ENCODE peak calls at places on chromosome 9, in four cellular contexts. C, J, I and K are unnamed samples.

GRCh38 chr9:106286249-106286648 is 576.7 kb upstream of the ZNF462 start:
- DNase-seq in I (no peak), J (peak; percentile 0), C (no peak), K (no peak)

GRCh38 chr9:75993434-75993833 is 103.0 kb downstream of the PCSK5 start:
- DNase-seq in C (no peak), I (peak; percentile 26), J (no peak), K (no peak)

GRCh38 chr9:129170229-129170628 is 7.8 kb downstream of the IER5L start:
- DNase-seq in C (no peak), I (peak; percentile 48), J (no peak), K (no peak)

GRCh38 chr9:70519912-70520724 is 105.7 kb upstream of the KLF9 start:
- DNase-seq in I (no peak), C (no peak), J (no peak), K (no peak)

GRCh38 chr9:79652598-79652997 is 80.8 kb downstream of the TLE4 start:
- DNase-seq in J (no peak), I (no peak), C (no peak), K (no peak)

GRCh38 chr9:126617003-126617739 is 3.4 kb downstream of the LMX1B start:
- DNase-seq in I (no peak), C (no peak), J (no peak), K (no peak)

GRCh38 chr9:24257726-24258125 is 288.0 kb downstream of the IZUMO3 start:
- DNase-seq in I (no peak), J (no peak), C (no peak), K (no peak)

GRCh38 chr9:76528056-76528455 is 69.1 kb downstream of the GCNT1 start:
- DNase-seq in J (no peak), C (no peak), I (no peak), K (no peak)

GRCh38 chr9:2126331-2126789 is 111.2 kb downstream of the SMARCA2 start:
- DNase-seq in J (no peak), C (no peak), I (no peak), K (peak; percentile 78)

GRCh38 chr9:13873212-13873611 is 440.7 kb downstream of the NFIB start:
- DNase-seq in C (no peak), I (no peak), J (no peak), K (no peak)

GRCh38 chr9:77507212-77507961 is 140.7 kb downstream of the GNA14 start:
- DNase-seq in I (no peak), C (no peak), J (no peak), K (no peak)

GRCh38 chr9:109568568-109569210 is 70.6 kb upstream of the PTPN3 start:
- DNase-seq in I (no peak), C (no peak), J (no peak), K (no peak)

GRCh38 chr9:97510797-97511761 is 9.6 kb downstream of the TMOD1 start:
- DNase-seq in C (no peak), J (no peak), I (no peak), K (peak; percentile 25)

GRCh38 chr9:3040761-3041160 is 196.9 kb upstream of the PUM3 start:
- DNase-seq in C (no peak), J (no peak), I (no peak), K (no peak)

GRCh38 chr9:87678650-87679355 is 47.1 kb upstream of the CTSL start:
- DNase-seq in I (peak; percentile 55), C (peak; percentile 18), J (peak; percentile 75), K (peak; percentile 65)

GRCh38 chr9:114860187-114860586 is 54.3 kb upstream of the TNFSF15 start:
- DNase-seq in C (no peak), I (no peak), J (no peak), K (no peak)

GRCh38 chr9:93107151-93107824 is 11.3 kb downstream of the CARD19 start:
- DNase-seq in J (no peak), C (no peak), I (no peak), K (peak; percentile 57)
- H3K4me1 ChIP-seq in J (peaks cover 12% of the 10 kb centered on the region), C (peaks cover 58% of the 10 kb centered on the region), I (peaks cover 18% of the 10 kb centered on the region), K (peaks cover 8% of the 10 kb centered on the region)

DNA sequence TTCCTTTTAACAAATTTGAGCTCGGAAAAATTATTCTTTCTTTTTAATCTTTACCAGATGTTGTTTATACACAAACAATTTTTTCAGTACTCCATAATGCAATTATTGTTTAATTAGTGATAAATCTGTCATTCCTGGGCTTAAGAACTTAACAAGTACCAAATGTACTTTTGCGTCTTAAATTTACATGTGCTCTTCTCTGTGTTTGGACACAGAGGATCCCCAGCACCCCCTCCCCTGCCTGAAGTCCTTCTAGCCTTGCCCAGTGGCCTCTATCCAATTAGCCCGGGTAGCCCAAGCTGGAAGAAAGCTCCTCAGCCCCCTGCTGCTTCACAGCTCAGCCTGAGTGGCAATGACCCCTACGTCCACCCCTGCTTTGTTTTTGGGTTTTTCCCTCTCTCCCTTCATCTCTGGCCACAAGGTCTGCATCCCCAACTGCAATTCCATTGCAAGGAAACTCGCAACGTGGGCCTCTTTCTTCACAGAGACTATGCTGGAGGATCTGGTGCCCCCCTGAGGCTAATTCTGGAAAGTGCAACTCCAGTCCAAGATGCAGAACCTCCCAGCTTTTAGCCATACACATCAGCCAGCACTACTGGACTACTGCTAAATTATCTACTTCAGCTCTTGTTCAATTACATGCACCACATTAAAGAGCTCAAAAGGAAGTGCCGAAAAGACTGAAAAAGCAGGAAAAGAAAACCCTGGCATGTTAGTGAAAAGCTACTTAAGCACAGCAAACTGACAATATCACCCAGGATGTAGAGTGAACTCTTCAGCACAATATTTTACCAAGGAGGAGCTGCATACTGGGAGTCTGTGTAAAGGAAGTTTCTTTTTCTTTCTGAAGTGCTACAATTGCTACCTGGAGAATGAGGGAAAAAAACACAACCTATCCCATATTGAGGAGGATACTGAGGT is 186.2 kb downstream of the FANCC start:
- DNase-seq in I (peak; percentile 21), C (peak; percentile 50), J (peak; percentile 72), K (no peak)
- H3K4me3 ChIP-seq in I (no peak overlapping the region), C (no peak overlapping the region), J (no peak overlapping the region), K (no peak overlapping the region)

GRCh38 chr9:117815315-117815714 is 111.1 kb downstream of the TLR4 start:
- DNase-seq in C (no peak), J (no peak), I (no peak), K (no peak)
- TF ChIP-seq CTCF in C (no peak), J (no peak), I (no peak), K (no peak)

GRCh38 chr9:72943844-72944462 is 8.9 kb downstream of the ALDH1A1 start:
- DNase-seq in J (no peak), I (no peak), C (no peak), K (no peak)
- H3K4me1 ChIP-seq in J (peaks cover 39% of the 10 kb centered on the region), I (no peaks in the 10 kb centered on the region), C (no peaks in the 10 kb centered on the region), K (no peaks in the 10 kb centered on the region)

DNA sequence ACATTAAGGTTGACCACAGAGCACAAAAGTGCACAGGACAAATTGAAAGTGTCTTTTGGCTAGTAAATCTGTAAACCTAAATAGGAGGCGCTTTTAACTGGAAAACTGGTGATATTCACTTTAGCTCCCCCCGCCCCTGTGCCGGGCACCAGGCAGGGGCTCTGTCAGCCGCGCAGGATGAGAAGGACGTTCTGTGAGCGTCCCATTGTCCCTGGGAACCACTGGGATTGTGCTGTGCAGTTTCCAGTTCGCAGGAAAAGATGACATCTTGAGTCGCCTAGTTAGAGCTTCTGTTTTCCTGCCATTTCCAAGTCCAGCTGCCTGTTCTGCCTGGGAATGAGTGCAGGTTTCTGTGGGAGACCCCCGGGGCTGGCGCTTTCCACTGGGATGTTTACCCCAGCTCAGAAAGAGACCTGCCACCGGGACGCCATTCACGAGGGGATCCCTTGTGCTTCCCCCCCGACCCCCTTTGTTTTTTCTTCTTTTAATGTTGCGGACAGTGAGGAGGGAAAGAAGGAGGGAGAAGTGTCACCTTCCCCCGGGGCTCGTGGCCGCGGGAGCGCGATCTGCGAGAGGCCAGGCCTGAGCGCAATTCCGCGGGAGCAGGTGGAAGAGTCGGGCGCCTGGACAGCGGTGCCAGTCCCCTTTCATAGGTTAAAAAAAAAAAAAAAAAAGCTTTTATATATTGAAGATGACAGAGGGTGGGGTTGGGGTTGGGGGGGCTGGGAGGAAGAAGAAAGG is 121.5 kb downstream of the RMI1 start:
- DNase-seq in C (no peak), I (no peak), J (no peak), K (no peak)
- H3K4me3 ChIP-seq in C (no peak overlapping the region), I (no peak overlapping the region), J (no peak overlapping the region), K (no peak overlapping the region)

DNA sequence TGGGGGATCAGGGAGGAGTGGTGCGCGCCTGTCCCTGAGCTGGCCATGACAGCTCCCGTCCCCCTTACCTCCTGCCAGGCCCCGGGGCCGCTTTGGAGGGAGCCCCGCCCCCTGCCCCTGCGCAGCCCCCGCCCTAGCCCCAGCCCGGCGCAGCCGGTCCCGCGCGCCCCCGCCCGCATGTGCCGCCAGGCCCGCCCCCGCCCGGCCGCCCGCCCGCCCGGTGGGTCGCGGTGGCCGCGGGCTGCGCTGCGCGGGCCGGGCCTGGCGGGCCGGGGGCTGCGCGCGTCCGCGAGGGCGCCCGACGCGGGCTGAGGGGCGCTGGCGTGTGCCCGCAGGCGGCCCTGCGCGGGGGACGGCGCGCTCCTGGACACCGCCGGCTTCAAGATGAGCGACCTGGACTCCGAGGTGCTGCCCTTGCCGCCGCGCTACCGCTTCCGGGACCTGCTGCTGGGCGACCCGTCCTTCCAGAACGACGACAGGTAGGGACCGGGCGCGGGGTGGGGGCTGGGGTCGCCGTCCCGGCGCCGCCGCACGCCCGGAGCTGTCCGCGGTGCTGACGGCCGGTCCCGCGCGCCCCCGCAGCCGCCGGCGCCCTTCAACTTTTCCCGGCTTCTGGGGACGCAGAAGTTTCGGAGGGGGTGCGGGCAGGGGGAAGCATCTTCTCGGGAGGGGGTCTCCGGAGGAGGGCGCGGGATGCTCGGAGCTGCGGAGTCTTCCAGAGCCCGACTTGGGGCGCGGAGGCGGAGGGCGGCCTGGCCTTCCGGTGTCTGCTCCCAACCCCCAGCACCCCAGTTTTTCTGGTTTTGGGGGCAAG is 12.5 kb downstream of the KCNT1 start:
- DNase-seq in C (no peak), I (no peak), J (no peak), K (no peak)
- TF ChIP-seq CTCF in C (no peak), I (no peak), J (no peak), K (no peak)

DNA sequence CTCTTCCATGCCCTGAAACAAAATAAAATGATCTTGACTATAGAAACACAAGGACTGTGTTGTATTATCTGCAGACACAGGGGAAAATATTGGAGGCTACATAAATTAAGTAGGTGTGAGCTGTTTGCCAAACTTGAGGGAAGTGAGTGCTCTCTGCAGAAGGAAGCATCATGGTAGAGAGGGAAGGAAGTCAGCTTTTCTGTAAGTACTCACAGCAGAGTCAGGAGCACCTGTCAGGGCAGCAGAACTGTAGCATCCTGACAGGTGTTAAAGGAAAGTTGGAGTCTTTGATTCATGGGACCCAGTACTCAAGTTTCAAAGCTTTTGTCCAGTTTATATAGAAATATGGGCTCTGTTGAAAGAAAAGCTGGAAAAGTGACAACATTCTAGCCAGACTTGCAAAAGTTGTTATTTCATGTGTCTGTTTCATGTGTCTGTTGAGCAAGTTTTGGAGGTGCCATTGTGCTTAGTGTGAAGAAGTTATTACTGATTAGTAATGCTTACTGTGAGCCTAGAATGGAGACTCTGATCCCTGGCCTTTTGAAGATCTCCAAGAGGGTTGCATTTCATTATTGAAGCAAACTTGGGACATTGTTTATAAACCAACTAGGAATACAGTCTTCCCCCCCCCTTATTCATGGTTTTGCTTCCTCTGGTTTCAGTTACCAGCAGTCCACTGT is 194.7 kb downstream of the SPATA31D1 start:
- DNase-seq in J (no peak), I (no peak), C (no peak), K (no peak)
- H3K4me1 ChIP-seq in J (no peaks in the 10 kb centered on the region), I (no peaks in the 10 kb centered on the region), C (no peaks in the 10 kb centered on the region), K (no peaks in the 10 kb centered on the region)

GRCh38 chr9:136587944-136588662 is 42.3 kb upstream of the NOTCH1 start:
- DNase-seq in C (no peak), I (no peak), J (no peak), K (no peak)
- H3K4me3 ChIP-seq in C (peak overlapping the region; percentile 58), I (no peak overlapping the region), J (no peak overlapping the region), K (no peak overlapping the region)

DNA sequence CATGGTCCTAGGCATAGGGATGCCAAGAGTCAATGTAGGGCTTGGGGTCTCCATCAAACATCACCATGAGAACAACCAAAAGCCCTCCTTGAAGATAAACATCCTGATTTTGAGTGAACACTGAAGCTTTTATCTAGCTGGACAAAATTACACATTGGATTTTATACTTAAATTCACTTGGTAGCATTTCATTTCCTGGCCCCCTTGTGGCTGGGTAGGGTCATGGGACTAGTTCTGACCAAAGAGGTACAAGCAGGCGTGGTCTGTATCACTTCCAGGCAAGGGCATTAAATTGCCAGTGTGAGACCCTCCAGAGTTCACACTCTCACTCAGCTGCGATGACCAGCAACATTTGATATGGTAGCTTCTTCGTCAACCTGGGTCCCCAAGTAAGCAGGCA is 320.3 kb downstream of the ACTL7B start:
- DNase-seq in C (no peak), J (peak; percentile 27), I (no peak), K (no peak)
- TF ChIP-seq CTCF in C (no peak), J (peak; percentile 45), I (no peak), K (peak; percentile 35)